ENCODE peak calls at places on chromosome 13, in six cellular contexts. D is PC-3, P is fibroblast of lung, T is keratinocyte, C is neural progenitor cell, S is HepG2. H is an unnamed sample. For H3K36me3, the result is how much of the 10 kb centered on the place peaks cover.

GRCh38 chr13:107712145-107712544 is 503.2 kb downstream of the LIG4 start:
- DNase-seq in C (no peak), T (no peak), D (no peak), P (no peak), S (no peak), H (no peak)

GRCh38 chr13:98937911-98938381 is 39.9 kb downstream of the DOCK9 start:
- DNase-seq in T (no peak), C (peak), P (peak), S (no peak), D (no peak), H (no peak)

GRCh38 chr13:106184778-106185177 is 350.7 kb downstream of the EFNB2 start:
- DNase-seq in S (no peak), T (no peak), C (no peak), P (no peak), D (no peak), H (no peak)

GRCh38 chr13:24271611-24272451 is 37.5 kb upstream of the C1QTNF9 start:
- DNase-seq in P (peak), T (no peak), D (no peak), C (peak), S (peak), H (peak)

GRCh38 chr13:30664689-30665088 is 47.0 kb downstream of the USPL1 start:
- DNase-seq in T (no peak), D (no peak), S (no peak), P (no peak), C (no peak), H (no peak)

GRCh38 chr13:99344610-99345208 is 37.5 kb upstream of the GPR183 start:
- DNase-seq in S (no peak), D (no peak), T (no peak), P (no peak), C (no peak), H (no peak)

GRCh38 chr13:104253063-104253680 is 1187.0 kb upstream of the SLC10A2 start:
- DNase-seq in D (no peak), C (no peak), S (no peak), T (no peak), P (peak), H (no peak)

GRCh38 chr13:101115762-101116161 is 300.5 kb downstream of the NALCN start:
- DNase-seq in S (no peak), C (peak), D (peak), P (peak), T (no peak), H (peak)

GRCh38 chr13:67643656-67644055 is 413.5 kb upstream of the PCDH9 start:
- DNase-seq in D (no peak), T (no peak), S (no peak), C (peak), P (no peak), H (no peak)

GRCh38 chr13:32278456-32278855 is 36.7 kb downstream of the ZAR1L start:
- DNase-seq in D (no peak), P (peak), T (no peak), S (no peak), C (no peak), H (no peak)

DNA sequence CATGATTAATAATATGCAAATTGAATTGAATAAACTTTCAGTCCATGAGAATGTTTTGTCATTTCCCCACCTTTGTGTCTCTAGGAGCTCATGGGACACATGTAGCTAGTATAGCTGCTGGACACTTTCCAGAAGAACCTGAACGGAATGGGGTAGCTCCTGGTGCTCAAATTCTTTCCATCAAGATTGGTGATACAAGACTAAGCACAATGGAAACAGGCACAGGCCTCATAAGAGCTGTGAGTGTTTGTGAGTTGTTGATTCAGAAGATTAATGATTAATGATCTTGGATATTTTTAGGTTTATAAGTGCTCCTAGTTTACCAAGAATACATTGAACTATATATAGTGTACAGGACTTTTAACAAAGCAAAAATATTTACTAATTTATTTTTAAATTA is 30.1 kb downstream of the TPP2 start:
- DNase-seq in S (no peak), T (no peak), D (no peak), P (no peak), C (no peak), H (no peak)
- H3K36me3 ChIP-seq in S (under half), T (under half), D (under half), P (under half), C (under half), H (under half)

GRCh38 chr13:97327071-97327470 is 104.9 kb downstream of the MBNL2 start:
- DNase-seq in P (no peak), C (no peak), T (no peak), D (no peak), S (no peak), H (no peak)

GRCh38 chr13:97329331-97329730 is 104.6 kb upstream of the RAP2A start:
- DNase-seq in D (no peak), T (no peak), C (no peak), P (peak), S (no peak), H (no peak)

GRCh38 chr13:97330448-97330847 is 103.5 kb upstream of the RAP2A start:
- DNase-seq in S (no peak), C (no peak), D (no peak), T (no peak), P (no peak), H (no peak)

GRCh38 chr13:97327521-97328221 is 105.5 kb downstream of the MBNL2 start:
- DNase-seq in S (no peak), P (peak), T (no peak), D (no peak), C (no peak), H (no peak)

DNA sequence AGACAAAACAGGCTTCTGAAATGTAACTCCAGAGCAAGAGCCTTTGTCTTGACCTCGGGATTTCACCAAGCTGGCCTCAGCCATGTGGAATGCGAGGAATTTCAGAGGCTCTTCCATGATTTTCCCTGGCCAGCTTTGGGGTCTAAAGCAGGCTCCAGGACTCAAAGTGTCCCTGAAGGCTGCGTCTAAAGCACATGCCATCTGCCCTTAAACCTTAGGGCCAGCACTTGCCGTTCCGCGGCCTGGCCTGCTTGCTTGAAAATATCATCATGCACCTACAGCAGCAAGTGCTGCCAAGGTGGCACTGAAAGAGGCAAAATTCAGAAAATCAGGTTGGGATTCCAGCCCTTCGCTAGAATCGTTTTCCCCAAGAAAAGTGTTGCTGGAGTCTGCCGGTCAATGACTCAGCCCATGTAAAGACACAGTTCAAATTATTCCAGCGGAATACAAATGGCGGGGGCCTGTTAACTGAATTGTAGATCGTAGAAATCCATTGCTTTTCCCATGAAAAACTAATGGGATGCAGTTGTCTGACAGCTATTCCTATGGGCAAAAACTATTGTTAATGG is 105.7 kb upstream of the RAP2A start:
- DNase-seq in D (no peak), T (no peak), P (peak), C (peak), S (no peak), H (no peak)
- H2AFZ ChIP-seq in D (no peak), T (no peak), P (no peak), C (no peak), S (no peak), H (no peak)

GRCh38 chr13:50080856-50081105 is 65.5 kb downstream of the KCNRG start:
- DNase-seq in T (no peak), C (no peak), S (no peak), D (no peak), P (no peak), H (no peak)
- TF ChIP-seq EZH2 in T (no peak), C (no peak), S (no peak), D (no peak), P (no peak), H (no peak)

DNA sequence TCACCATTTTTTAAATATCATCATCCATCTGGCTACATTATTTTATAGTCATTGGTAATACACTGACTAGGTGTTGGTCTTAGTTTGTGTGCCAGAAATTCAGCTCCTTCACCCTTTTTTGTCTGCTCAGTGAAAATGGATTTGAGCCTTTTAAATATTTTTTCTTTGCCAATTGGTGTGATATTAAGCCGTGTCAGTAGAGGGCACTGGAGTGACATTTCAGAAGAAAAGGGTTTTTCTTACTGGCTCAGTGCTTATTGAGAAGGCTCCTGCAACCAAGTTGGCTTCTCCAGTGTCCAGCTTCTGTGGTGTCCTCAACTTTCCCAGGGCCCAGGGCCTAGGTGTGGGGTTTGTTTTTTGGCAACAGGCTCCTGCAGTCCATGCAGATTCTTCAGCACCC is 546.6 kb downstream of the DACH1 start:
- DNase-seq in C (peak), T (no peak), D (peak), S (peak), P (no peak), H (peak)
- H3K36me3 ChIP-seq in C (under half), T (under half), D (under half), S (under half), P (under half), H (under half)

H was measured in hepatocyte.